ENCODE peak calls at places on chromosomes 7 and 10, in six cellular contexts. One of them, this sample, is unnamed.

GRCh38 chr7:90661290-90662151 is 65.4 kb downstream of the CDK14 start:
- DNase-seq in stimulated activated CD4-positive, alpha-beta T cell treated with anti-CD3 and anti-CD28 coated beads, TNF-alpha, amount 100 ng/mL, for 24 hours: no peak
- DNase-seq in RWPE1: peak
- DNase-seq in WERI-Rb-1: peak
- DNase-seq in HT-29: no peak
- DNase-seq in T-helper 1 cell: no peak
- DNase-seq in this sample: no peak

GRCh38 chr7:30382607-30383006 is 96.0 kb downstream of the NOD1 start:
- DNase-seq in stimulated activated CD4-positive, alpha-beta T cell treated with anti-CD3 and anti-CD28 coated beads, TNF-alpha, amount 100 ng/mL, for 24 hours: no peak
- DNase-seq in RWPE1: no peak
- DNase-seq in WERI-Rb-1: no peak
- DNase-seq in HT-29: no peak
- DNase-seq in T-helper 1 cell: no peak
- DNase-seq in this sample: no peak

GRCh38 chr10:5563991-5564536 is 39.3 kb downstream of the CALML3 start:
- DNase-seq in stimulated activated CD4-positive, alpha-beta T cell treated with anti-CD3 and anti-CD28 coated beads, TNF-alpha, amount 100 ng/mL, for 24 hours: peak
- DNase-seq in RWPE1: no peak
- DNase-seq in WERI-Rb-1: no peak
- DNase-seq in HT-29: no peak
- DNase-seq in T-helper 1 cell: peak
- DNase-seq in this sample: no peak

GRCh38 chr10:13331641-13332040 is 16.5 kb downstream of the SEPHS1 start:
- DNase-seq in stimulated activated CD4-positive, alpha-beta T cell treated with anti-CD3 and anti-CD28 coated beads, TNF-alpha, amount 100 ng/mL, for 24 hours: no peak
- DNase-seq in RWPE1: no peak
- DNase-seq in WERI-Rb-1: no peak
- DNase-seq in HT-29: no peak
- DNase-seq in T-helper 1 cell: no peak
- DNase-seq in this sample: no peak

GRCh38 chr10:58456180-58456579 is 56.5 kb upstream of the BICC1 start:
- DNase-seq in stimulated activated CD4-positive, alpha-beta T cell treated with anti-CD3 and anti-CD28 coated beads, TNF-alpha, amount 100 ng/mL, for 24 hours: no peak
- DNase-seq in RWPE1: no peak
- DNase-seq in WERI-Rb-1: no peak
- DNase-seq in HT-29: no peak
- DNase-seq in T-helper 1 cell: no peak
- DNase-seq in this sample: no peak

GRCh38 chr7:143458263-143458662 is 15.0 kb downstream of the TAS2R60 start:
- DNase-seq in stimulated activated CD4-positive, alpha-beta T cell treated with anti-CD3 and anti-CD28 coated beads, TNF-alpha, amount 100 ng/mL, for 24 hours: no peak
- DNase-seq in RWPE1: peak
- DNase-seq in WERI-Rb-1: no peak
- DNase-seq in HT-29: no peak
- DNase-seq in T-helper 1 cell: no peak
- DNase-seq in this sample: no peak

GRCh38 chr7:8295638-8296361 is 33.8 kb upstream of the ICA1 start:
- DNase-seq in stimulated activated CD4-positive, alpha-beta T cell treated with anti-CD3 and anti-CD28 coated beads, TNF-alpha, amount 100 ng/mL, for 24 hours: no peak
- DNase-seq in RWPE1: peak
- DNase-seq in WERI-Rb-1: peak
- DNase-seq in HT-29: peak
- DNase-seq in T-helper 1 cell: no peak
- DNase-seq in this sample: peak

GRCh38 chr7:5692112-5692844 is 89.2 kb downstream of the RNF216 start:
- DNase-seq in stimulated activated CD4-positive, alpha-beta T cell treated with anti-CD3 and anti-CD28 coated beads, TNF-alpha, amount 100 ng/mL, for 24 hours: no peak
- DNase-seq in RWPE1: peak
- DNase-seq in WERI-Rb-1: no peak
- DNase-seq in HT-29: no peak
- DNase-seq in T-helper 1 cell: no peak
- DNase-seq in this sample: peak

GRCh38 chr7:4830176-4830575 is 31.7 kb downstream of the PAPOLB start:
- DNase-seq in stimulated activated CD4-positive, alpha-beta T cell treated with anti-CD3 and anti-CD28 coated beads, TNF-alpha, amount 100 ng/mL, for 24 hours: peak
- DNase-seq in RWPE1: no peak
- DNase-seq in WERI-Rb-1: peak
- DNase-seq in HT-29: peak
- DNase-seq in T-helper 1 cell: no peak
- DNase-seq in this sample: peak

GRCh38 chr7:112770051-112770450 is 20.1 kb downstream of the TMEM168 start:
- DNase-seq in stimulated activated CD4-positive, alpha-beta T cell treated with anti-CD3 and anti-CD28 coated beads, TNF-alpha, amount 100 ng/mL, for 24 hours: no peak
- DNase-seq in RWPE1: peak
- DNase-seq in WERI-Rb-1: no peak
- DNase-seq in HT-29: no peak
- DNase-seq in T-helper 1 cell: no peak
- DNase-seq in this sample: no peak

GRCh38 chr10:123069271-123069670 is 60.5 kb downstream of the ACADSB start:
- DNase-seq in stimulated activated CD4-positive, alpha-beta T cell treated with anti-CD3 and anti-CD28 coated beads, TNF-alpha, amount 100 ng/mL, for 24 hours: no peak
- DNase-seq in RWPE1: no peak
- DNase-seq in WERI-Rb-1: no peak
- DNase-seq in HT-29: no peak
- DNase-seq in T-helper 1 cell: no peak
- DNase-seq in this sample: no peak

GRCh38 chr10:69407621-69408301 is 9.0 kb downstream of the TACR2 start:
- DNase-seq in stimulated activated CD4-positive, alpha-beta T cell treated with anti-CD3 and anti-CD28 coated beads, TNF-alpha, amount 100 ng/mL, for 24 hours: no peak
- DNase-seq in RWPE1: no peak
- DNase-seq in WERI-Rb-1: peak
- DNase-seq in HT-29: no peak
- DNase-seq in T-helper 1 cell: no peak
- DNase-seq in this sample: peak

GRCh38 chr7:157801971-157802675 is 465.3 kb downstream of the DNAJB6 start:
- DNase-seq in stimulated activated CD4-positive, alpha-beta T cell treated with anti-CD3 and anti-CD28 coated beads, TNF-alpha, amount 100 ng/mL, for 24 hours: no peak
- DNase-seq in RWPE1: no peak
- DNase-seq in WERI-Rb-1: no peak
- DNase-seq in HT-29: no peak
- DNase-seq in T-helper 1 cell: no peak
- DNase-seq in this sample: no peak

GRCh38 chr7:124276005-124276606 is 243.2 kb upstream of the TMEM229A start:
- DNase-seq in stimulated activated CD4-positive, alpha-beta T cell treated with anti-CD3 and anti-CD28 coated beads, TNF-alpha, amount 100 ng/mL, for 24 hours: no peak
- DNase-seq in RWPE1: peak
- DNase-seq in WERI-Rb-1: peak
- DNase-seq in HT-29: peak
- DNase-seq in T-helper 1 cell: no peak
- DNase-seq in this sample: peak

GRCh38 chr7:1937252-1937605 is 267.2 kb downstream of the ELFN1 start:
- DNase-seq in stimulated activated CD4-positive, alpha-beta T cell treated with anti-CD3 and anti-CD28 coated beads, TNF-alpha, amount 100 ng/mL, for 24 hours: no peak
- DNase-seq in RWPE1: no peak
- DNase-seq in WERI-Rb-1: no peak
- DNase-seq in HT-29: no peak
- DNase-seq in T-helper 1 cell: no peak
- DNase-seq in this sample: no peak

GRCh38 chr7:80542398-80542797 is 30.5 kb upstream of the GNAT3 start:
- DNase-seq in stimulated activated CD4-positive, alpha-beta T cell treated with anti-CD3 and anti-CD28 coated beads, TNF-alpha, amount 100 ng/mL, for 24 hours: no peak
- DNase-seq in RWPE1: peak
- DNase-seq in WERI-Rb-1: no peak
- DNase-seq in HT-29: peak
- DNase-seq in T-helper 1 cell: no peak
- DNase-seq in this sample: no peak

GRCh38 chr7:117068511-117069155 is 115.3 kb downstream of the ST7 start:
- DNase-seq in stimulated activated CD4-positive, alpha-beta T cell treated with anti-CD3 and anti-CD28 coated beads, TNF-alpha, amount 100 ng/mL, for 24 hours: no peak
- DNase-seq in RWPE1: no peak
- DNase-seq in WERI-Rb-1: no peak
- DNase-seq in HT-29: no peak
- DNase-seq in T-helper 1 cell: no peak
- DNase-seq in this sample: peak

GRCh38 chr10:59967079-59967478 is 60.7 kb upstream of the CCDC6 start:
- DNase-seq in stimulated activated CD4-positive, alpha-beta T cell treated with anti-CD3 and anti-CD28 coated beads, TNF-alpha, amount 100 ng/mL, for 24 hours: no peak
- DNase-seq in RWPE1: no peak
- DNase-seq in WERI-Rb-1: no peak
- DNase-seq in HT-29: peak
- DNase-seq in T-helper 1 cell: no peak
- DNase-seq in this sample: no peak

GRCh38 chr10:58044072-58044471 is 223.6 kb downstream of the IPMK start:
- DNase-seq in stimulated activated CD4-positive, alpha-beta T cell treated with anti-CD3 and anti-CD28 coated beads, TNF-alpha, amount 100 ng/mL, for 24 hours: no peak
- DNase-seq in RWPE1: no peak
- DNase-seq in WERI-Rb-1: no peak
- DNase-seq in HT-29: no peak
- DNase-seq in T-helper 1 cell: no peak
- DNase-seq in this sample: no peak

GRCh38 chr10:42836771-42837468 is 54.3 kb downstream of the BMS1 start:
- DNase-seq in stimulated activated CD4-positive, alpha-beta T cell treated with anti-CD3 and anti-CD28 coated beads, TNF-alpha, amount 100 ng/mL, for 24 hours: no peak
- DNase-seq in RWPE1: peak
- DNase-seq in WERI-Rb-1: peak
- DNase-seq in HT-29: no peak
- DNase-seq in T-helper 1 cell: no peak
- DNase-seq in this sample: no peak

GRCh38 chr10:90862908-90863514 is 5.2 kb upstream of the HTR7 start:
- DNase-seq in stimulated activated CD4-positive, alpha-beta T cell treated with anti-CD3 and anti-CD28 coated beads, TNF-alpha, amount 100 ng/mL, for 24 hours: no peak
- DNase-seq in RWPE1: peak
- DNase-seq in WERI-Rb-1: no peak
- DNase-seq in HT-29: peak
- DNase-seq in T-helper 1 cell: no peak
- DNase-seq in this sample: peak

GRCh38 chr7:47940482-47941001 is 7.7 kb downstream of the PKD1L1 start:
- DNase-seq in stimulated activated CD4-positive, alpha-beta T cell treated with anti-CD3 and anti-CD28 coated beads, TNF-alpha, amount 100 ng/mL, for 24 hours: no peak
- DNase-seq in RWPE1: no peak
- DNase-seq in WERI-Rb-1: no peak
- DNase-seq in HT-29: no peak
- DNase-seq in T-helper 1 cell: no peak
- DNase-seq in this sample: no peak

GRCh38 chr10:18486444-18486843 is 164.9 kb downstream of the NSUN6 start:
- DNase-seq in stimulated activated CD4-positive, alpha-beta T cell treated with anti-CD3 and anti-CD28 coated beads, TNF-alpha, amount 100 ng/mL, for 24 hours: no peak
- DNase-seq in RWPE1: no peak
- DNase-seq in WERI-Rb-1: peak
- DNase-seq in HT-29: no peak
- DNase-seq in T-helper 1 cell: no peak
- DNase-seq in this sample: no peak

GRCh38 chr10:86601956-86602592 is 52.3 kb upstream of the OPN4 start:
- DNase-seq in stimulated activated CD4-positive, alpha-beta T cell treated with anti-CD3 and anti-CD28 coated beads, TNF-alpha, amount 100 ng/mL, for 24 hours: no peak
- DNase-seq in RWPE1: no peak
- DNase-seq in WERI-Rb-1: no peak
- DNase-seq in HT-29: no peak
- DNase-seq in T-helper 1 cell: no peak
- DNase-seq in this sample: no peak

GRCh38 chr10:71725998-71726672 is 6.6 kb upstream of the C10orf105 start:
- DNase-seq in stimulated activated CD4-positive, alpha-beta T cell treated with anti-CD3 and anti-CD28 coated beads, TNF-alpha, amount 100 ng/mL, for 24 hours: peak
- DNase-seq in RWPE1: peak
- DNase-seq in WERI-Rb-1: no peak
- DNase-seq in HT-29: peak
- DNase-seq in T-helper 1 cell: peak
- DNase-seq in this sample: peak

GRCh38 chr7:127761196-127761595 is 109.2 kb downstream of the SND1 start:
- DNase-seq in stimulated activated CD4-positive, alpha-beta T cell treated with anti-CD3 and anti-CD28 coated beads, TNF-alpha, amount 100 ng/mL, for 24 hours: no peak
- DNase-seq in RWPE1: no peak
- DNase-seq in WERI-Rb-1: no peak
- DNase-seq in HT-29: no peak
- DNase-seq in T-helper 1 cell: no peak
- DNase-seq in this sample: no peak

GRCh38 chr7:104241135-104241534 is 33.3 kb upstream of the ORC5 start:
- DNase-seq in stimulated activated CD4-positive, alpha-beta T cell treated with anti-CD3 and anti-CD28 coated beads, TNF-alpha, amount 100 ng/mL, for 24 hours: no peak
- DNase-seq in RWPE1: no peak
- DNase-seq in WERI-Rb-1: no peak
- DNase-seq in HT-29: no peak
- DNase-seq in T-helper 1 cell: no peak
- DNase-seq in this sample: no peak

GRCh38 chr7:139731802-139732470 is 45.9 kb downstream of the HIPK2 start:
- DNase-seq in stimulated activated CD4-positive, alpha-beta T cell treated with anti-CD3 and anti-CD28 coated beads, TNF-alpha, amount 100 ng/mL, for 24 hours: no peak
- DNase-seq in RWPE1: peak
- DNase-seq in WERI-Rb-1: no peak
- DNase-seq in HT-29: peak
- DNase-seq in T-helper 1 cell: no peak
- DNase-seq in this sample: no peak